ENCODE peak calls at places on chromosome 2, in five cellular contexts. G, Z, F, S and P are unnamed samples. For H3K4me1 and H3K27me3, the result is how much of the 10 kb centered on the place peaks cover.

GRCh38 chr2:199875400-199875799 is 24.4 kb upstream of the FTCDNL1 start:
- DNase-seq in G (no peak), Z (no peak), F (no peak), S (no peak), P (no peak)

GRCh38 chr2:119234021-119235019 is 10.7 kb downstream of the STEAP3 start:
- DNase-seq in G (no peak), Z (peak), F (peak), S (no peak), P (peak)

GRCh38 chr2:222358876-222359275 is 60.1 kb upstream of the PAX3 start:
- DNase-seq in G (peak), Z (peak), F (peak), S (no peak), P (peak)

GRCh38 chr2:63662028-63662804 is 73.5 kb downstream of the MDH1 start:
- DNase-seq in G (no peak), Z (no peak), F (no peak), S (no peak), P (no peak)

GRCh38 chr2:119178811-119179601 is 20.5 kb upstream of the C1QL2 start:
- DNase-seq in G (no peak), Z (no peak), F (no peak), S (no peak), P (no peak)

GRCh38 chr2:128273469-128274081 is 45.1 kb downstream of the HS6ST1 start:
- DNase-seq in G (no peak), Z (no peak), F (no peak), S (no peak), P (no peak)

GRCh38 chr2:239113164-239113563 is 265.3 kb downstream of the TWIST2 start:
- DNase-seq in G (no peak), Z (peak), F (no peak), S (no peak), P (no peak)

GRCh38 chr2:178363252-178363651 is 87.7 kb downstream of the PRKRA start:
- DNase-seq in G (no peak), Z (peak), F (peak), S (peak), P (no peak)

GRCh38 chr2:144533221-144533620 is 13.3 kb upstream of the ZEB2 start:
- DNase-seq in G (no peak), Z (no peak), F (no peak), S (no peak), P (no peak)

GRCh38 chr2:207317358-207317984 is 151.7 kb upstream of the KLF7 start:
- DNase-seq in G (no peak), Z (peak), F (no peak), S (no peak), P (no peak)

GRCh38 chr2:8653485-8653884 is 28.4 kb upstream of the ID2 start:
- DNase-seq in G (peak), Z (no peak), F (no peak), S (no peak), P (peak)

GRCh38 chr2:162233197-162233596 is 10.0 kb downstream of the FAP start:
- DNase-seq in G (peak), Z (peak), F (no peak), S (no peak), P (no peak)

GRCh38 chr2:235936493-235936892 is 231.7 kb downstream of the GBX2 start:
- DNase-seq in G (no peak), Z (no peak), F (no peak), S (no peak), P (peak)

GRCh38 chr2:53740170-53740569 is 27.4 kb upstream of the CHAC2 start:
- DNase-seq in G (no peak), Z (peak), F (no peak), S (no peak), P (peak)

GRCh38 chr2:120703330-120703994 is 32.2 kb upstream of the GLI2 start:
- DNase-seq in G (no peak), Z (peak), F (no peak), S (peak), P (no peak)

GRCh38 chr2:109270758-109271305 is 141.8 kb downstream of the SH3RF3 start:
- DNase-seq in G (no peak), Z (peak), F (no peak), S (no peak), P (no peak)
- H3K4me1 ChIP-seq in G (under half), Z (under half), F (under half), S (under half), P (under half)

GRCh38 chr2:104289646-104290565 is 564.0 kb upstream of the POU3F3 start:
- DNase-seq in G (no peak), Z (no peak), F (no peak), S (no peak), P (no peak)

GRCh38 chr2:104290566-104290891 is 563.4 kb upstream of the POU3F3 start:
- DNase-seq in G (no peak), Z (no peak), F (no peak), S (no peak), P (no peak)

GRCh38 chr2:104286806-104287205 is 567.1 kb upstream of the POU3F3 start:
- DNase-seq in G (no peak), Z (no peak), F (no peak), S (no peak), P (no peak)
- H3K27me3 ChIP-seq in G (under half), Z (under half), F (under half), S (under half), P (under half)

DNA sequence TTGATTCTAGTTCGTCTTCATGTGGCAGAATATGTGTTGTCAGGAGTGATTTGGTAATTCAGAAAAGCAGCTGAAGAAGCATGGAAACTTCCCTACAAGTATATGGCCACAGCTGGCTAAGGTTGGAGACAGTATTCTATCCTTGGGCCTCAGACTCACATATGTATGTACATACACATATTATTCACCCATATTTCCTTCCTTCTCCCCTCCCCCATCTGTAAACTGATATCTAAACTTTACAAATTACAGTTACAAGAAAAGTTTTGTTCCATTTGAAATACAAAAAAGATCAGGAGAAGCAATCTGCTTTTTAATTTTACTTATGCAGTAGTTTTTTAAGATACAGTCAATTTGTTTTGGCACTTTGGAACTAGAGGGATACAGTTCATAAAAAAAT is 3.1 kb downstream of the SP3 start:
- DNase-seq in G (no peak), Z (peak), F (no peak), S (no peak), P (peak)
- H3K4me1 ChIP-seq in G (under half), Z (under half), F (under half), S (under half), P (under half)

GRCh38 chr2:21020031-21020667 is 23.7 kb downstream of the APOB start:
- DNase-seq in G (no peak), Z (no peak), F (no peak), S (no peak), P (no peak)
- H3K27me3 ChIP-seq in G (under half), Z (under half), F (under half), S (under half), P (under half)

DNA sequence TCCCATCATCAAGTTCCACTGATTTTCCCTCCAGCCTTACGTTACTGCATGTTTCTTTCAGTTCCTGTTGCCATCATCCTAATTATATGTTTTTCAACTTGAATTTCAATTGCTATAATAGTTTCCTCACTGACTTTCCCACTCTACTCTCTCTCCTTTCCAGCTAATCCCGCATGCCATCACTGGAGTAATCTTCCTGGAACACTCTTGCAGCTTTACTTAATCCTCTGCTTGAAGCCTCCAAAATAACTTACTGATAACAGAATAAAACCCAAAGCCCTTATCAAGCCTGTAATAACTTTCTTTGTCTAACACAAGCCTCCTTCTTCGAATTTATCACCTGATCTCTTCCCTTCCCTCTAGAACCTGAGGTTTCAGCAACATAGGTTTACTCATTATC is 237.3 kb downstream of the LTBP1 start:
- DNase-seq in G (no peak), Z (no peak), F (no peak), S (no peak), P (no peak)
- H3K4me1 ChIP-seq in G (under half), Z (under half), F (under half), S (under half), P (under half)

GRCh38 chr2:68791914-68792313 is 57.3 kb downstream of the ARHGAP25 start:
- DNase-seq in G (no peak), Z (no peak), F (no peak), S (no peak), P (no peak)
- H3K27me3 ChIP-seq in G (under half), Z (under half), F (under half), S (under half), P (under half)

GRCh38 chr2:224929512-224929911 is 112.8 kb downstream of the DOCK10 start:
- DNase-seq in G (no peak), Z (no peak), F (no peak), S (no peak), P (no peak)
- H3K4me1 ChIP-seq in G (half or more), Z (under half), F (under half), S (under half), P (under half)

GRCh38 chr2:218857371-218858137 is 2.1 kb upstream of the WNT6 start:
- DNase-seq in G (no peak), Z (no peak), F (no peak), S (no peak), P (peak)

GRCh38 chr2:218859556-218859993 is at the start of gene WNT6:
- DNase-seq in G (no peak), Z (no peak), F (no peak), S (no peak), P (peak)

GRCh38 chr2:218858671-218859555 is 692 bp upstream of the WNT6 start:
- DNase-seq in G (no peak), Z (no peak), F (no peak), S (no peak), P (no peak)

GRCh38 chr2:218856896-218857243 is 2.7 kb upstream of the WNT6 start:
- DNase-seq in G (no peak), Z (no peak), F (no peak), S (no peak), P (no peak)

GRCh38 chr2:218858138-218858445 is 1.5 kb upstream of the WNT6 start:
- DNase-seq in G (no peak), Z (no peak), F (no peak), S (no peak), P (no peak)
- H3K27me3 ChIP-seq in G (under half), Z (half or more), F (under half), S (under half), P (under half)

DNA sequence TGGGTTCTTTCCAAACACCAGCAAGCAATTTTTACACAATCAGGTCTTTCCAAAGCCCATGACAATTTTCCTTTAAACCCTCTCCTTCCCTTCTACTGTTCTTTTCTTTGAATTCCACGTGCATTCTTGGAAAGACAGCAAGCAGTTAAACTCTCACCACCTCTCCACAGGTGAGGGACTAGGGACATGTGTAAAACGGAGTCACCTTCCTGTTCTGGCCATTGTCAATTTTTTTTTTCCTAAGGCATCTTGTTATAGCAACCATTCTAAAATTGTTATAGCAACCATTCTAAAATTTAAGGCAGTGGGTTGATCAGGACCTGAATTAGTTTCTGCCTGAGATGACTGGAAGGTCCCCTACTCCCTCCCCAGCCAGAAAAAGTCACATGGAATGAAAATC is 113.8 kb downstream of the ANKRD44 start:
- DNase-seq in G (no peak), Z (no peak), F (no peak), S (no peak), P (no peak)
- H3K4me1 ChIP-seq in G (under half), Z (under half), F (under half), S (under half), P (under half)

DNA sequence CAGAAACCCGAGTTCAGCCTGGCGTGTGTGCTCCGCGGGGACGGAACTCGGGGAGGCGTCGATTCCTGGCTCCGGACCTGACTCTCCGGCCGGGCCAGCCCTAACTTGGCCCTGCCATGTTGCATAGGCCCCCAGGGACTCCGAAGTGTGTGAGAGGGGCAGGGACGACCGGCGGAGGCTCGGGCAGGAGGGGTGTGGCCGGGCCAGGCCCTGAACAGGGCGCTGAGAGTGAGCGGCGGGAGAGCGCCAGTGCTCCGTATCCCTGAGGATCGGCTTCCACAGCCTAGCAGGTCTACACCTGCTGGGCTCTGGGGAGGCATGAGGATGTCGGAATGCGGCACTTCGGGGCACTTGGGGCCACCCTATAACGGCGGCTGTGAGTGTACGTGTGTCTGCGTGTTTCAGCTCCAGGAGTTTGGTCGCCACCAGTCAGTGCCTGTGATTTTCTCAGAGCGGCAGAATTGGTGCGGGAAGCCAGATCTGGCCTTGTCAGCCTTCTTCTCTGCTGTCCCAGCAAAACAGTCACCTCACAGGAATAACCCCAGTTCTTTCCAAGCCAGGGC is 846 bp downstream of the KCNK3 start:
- DNase-seq in G (no peak), Z (no peak), F (no peak), S (no peak), P (no peak)
- H3K27me3 ChIP-seq in G (under half), Z (under half), F (under half), S (under half), P (under half)